ENCODE peak calls at places on chromosomes 7 and 10, in ten cellular contexts. One of them, this sample, is unnamed.

GRCh38 chr7:31758770-31759169 is 71.8 kb downstream of the PPP1R17 start:
- DNase-seq in Kasumi-1: no peak
- DNase-seq in EL: no peak
- DNase-seq in neural progenitor cell: no peak
- DNase-seq in activated naive CD4-positive, alpha-beta T cell treated with anti-CD3 and anti-CD28 coated beads for 36 hours: no peak
- DNase-seq in Caki2: no peak
- DNase-seq in AG09309: no peak
- DNase-seq in small intestine: no peak
- DNase-seq in GDM1: no peak
- DNase-seq in activated CD8-positive, alpha-beta memory T cell treated with anti-CD3 and anti-CD28 coated beads, Interleukin-2, amount 50 U/mL, for 48 hours: no peak
- DNase-seq in this sample: no peak

GRCh38 chr7:121832347-121832746 is 40.6 kb upstream of the PTPRZ1 start:
- DNase-seq in Kasumi-1: no peak
- DNase-seq in EL: no peak
- DNase-seq in neural progenitor cell: no peak
- DNase-seq in activated naive CD4-positive, alpha-beta T cell treated with anti-CD3 and anti-CD28 coated beads for 36 hours: no peak
- DNase-seq in Caki2: no peak
- DNase-seq in AG09309: no peak
- DNase-seq in small intestine: peak
- DNase-seq in GDM1: no peak
- DNase-seq in activated CD8-positive, alpha-beta memory T cell treated with anti-CD3 and anti-CD28 coated beads, Interleukin-2, amount 50 U/mL, for 48 hours: no peak
- DNase-seq in this sample: no peak

GRCh38 chr7:13742126-13742525 is 247.3 kb downstream of the ETV1 start:
- DNase-seq in Kasumi-1: no peak
- DNase-seq in EL: peak
- DNase-seq in neural progenitor cell: no peak
- DNase-seq in activated naive CD4-positive, alpha-beta T cell treated with anti-CD3 and anti-CD28 coated beads for 36 hours: no peak
- DNase-seq in Caki2: peak
- DNase-seq in AG09309: peak
- DNase-seq in small intestine: peak
- DNase-seq in GDM1: no peak
- DNase-seq in activated CD8-positive, alpha-beta memory T cell treated with anti-CD3 and anti-CD28 coated beads, Interleukin-2, amount 50 U/mL, for 48 hours: no peak
- DNase-seq in this sample: no peak

GRCh38 chr7:1720325-1720724 is 50.2 kb downstream of the ELFN1 start:
- DNase-seq in Kasumi-1: no peak
- DNase-seq in EL: no peak
- DNase-seq in neural progenitor cell: no peak
- DNase-seq in activated naive CD4-positive, alpha-beta T cell treated with anti-CD3 and anti-CD28 coated beads for 36 hours: no peak
- DNase-seq in Caki2: no peak
- DNase-seq in AG09309: no peak
- DNase-seq in small intestine: no peak
- DNase-seq in GDM1: no peak
- DNase-seq in activated CD8-positive, alpha-beta memory T cell treated with anti-CD3 and anti-CD28 coated beads, Interleukin-2, amount 50 U/mL, for 48 hours: no peak
- DNase-seq in this sample: no peak

GRCh38 chr7:6057316-6058128 is 26.3 kb downstream of the ANKRD61 start:
- DNase-seq in Kasumi-1: no peak
- DNase-seq in EL: no peak
- DNase-seq in neural progenitor cell: no peak
- DNase-seq in activated naive CD4-positive, alpha-beta T cell treated with anti-CD3 and anti-CD28 coated beads for 36 hours: no peak
- DNase-seq in Caki2: peak
- DNase-seq in AG09309: no peak
- DNase-seq in small intestine: peak
- DNase-seq in GDM1: no peak
- DNase-seq in activated CD8-positive, alpha-beta memory T cell treated with anti-CD3 and anti-CD28 coated beads, Interleukin-2, amount 50 U/mL, for 48 hours: no peak
- DNase-seq in this sample: no peak

GRCh38 chr7:16345979-16346958 is 75.1 kb downstream of the CRPPA start:
- DNase-seq in Kasumi-1: peak
- DNase-seq in EL: peak
- DNase-seq in neural progenitor cell: no peak
- DNase-seq in activated naive CD4-positive, alpha-beta T cell treated with anti-CD3 and anti-CD28 coated beads for 36 hours: no peak
- DNase-seq in Caki2: peak
- DNase-seq in AG09309: peak
- DNase-seq in small intestine: peak
- DNase-seq in GDM1: no peak
- DNase-seq in activated CD8-positive, alpha-beta memory T cell treated with anti-CD3 and anti-CD28 coated beads, Interleukin-2, amount 50 U/mL, for 48 hours: no peak
- DNase-seq in this sample: peak

GRCh38 chr7:142855401-142855743 is 496 bp downstream of the EPHB6 start:
- DNase-seq in Kasumi-1: peak
- DNase-seq in EL: no peak
- DNase-seq in neural progenitor cell: peak
- DNase-seq in activated naive CD4-positive, alpha-beta T cell treated with anti-CD3 and anti-CD28 coated beads for 36 hours: no peak
- DNase-seq in Caki2: no peak
- DNase-seq in AG09309: no peak
- DNase-seq in small intestine: no peak
- DNase-seq in GDM1: no peak
- DNase-seq in activated CD8-positive, alpha-beta memory T cell treated with anti-CD3 and anti-CD28 coated beads, Interleukin-2, amount 50 U/mL, for 48 hours: no peak
- DNase-seq in this sample: no peak

GRCh38 chr10:119575506-119575905 is 21.3 kb downstream of the TIAL1 start:
- DNase-seq in Kasumi-1: no peak
- DNase-seq in EL: peak
- DNase-seq in neural progenitor cell: no peak
- DNase-seq in activated naive CD4-positive, alpha-beta T cell treated with anti-CD3 and anti-CD28 coated beads for 36 hours: peak
- DNase-seq in Caki2: no peak
- DNase-seq in AG09309: no peak
- DNase-seq in small intestine: peak
- DNase-seq in GDM1: no peak
- DNase-seq in activated CD8-positive, alpha-beta memory T cell treated with anti-CD3 and anti-CD28 coated beads, Interleukin-2, amount 50 U/mL, for 48 hours: no peak
- DNase-seq in this sample: no peak

GRCh38 chr7:90401989-90402388 is 1.3 kb upstream of the CLDN12 start:
- DNase-seq in Kasumi-1: no peak
- DNase-seq in EL: no peak
- DNase-seq in neural progenitor cell: no peak
- DNase-seq in activated naive CD4-positive, alpha-beta T cell treated with anti-CD3 and anti-CD28 coated beads for 36 hours: no peak
- DNase-seq in Caki2: no peak
- DNase-seq in AG09309: no peak
- DNase-seq in small intestine: peak
- DNase-seq in GDM1: no peak
- DNase-seq in activated CD8-positive, alpha-beta memory T cell treated with anti-CD3 and anti-CD28 coated beads, Interleukin-2, amount 50 U/mL, for 48 hours: no peak
- DNase-seq in this sample: no peak

GRCh38 chr10:114987995-114988394 is 50.0 kb downstream of the TRUB1 start:
- DNase-seq in Kasumi-1: no peak
- DNase-seq in EL: peak
- DNase-seq in neural progenitor cell: no peak
- DNase-seq in activated naive CD4-positive, alpha-beta T cell treated with anti-CD3 and anti-CD28 coated beads for 36 hours: no peak
- DNase-seq in Caki2: peak
- DNase-seq in AG09309: peak
- DNase-seq in small intestine: no peak
- DNase-seq in GDM1: no peak
- DNase-seq in activated CD8-positive, alpha-beta memory T cell treated with anti-CD3 and anti-CD28 coated beads, Interleukin-2, amount 50 U/mL, for 48 hours: no peak
- DNase-seq in this sample: no peak

GRCh38 chr7:77473240-77474005 is 57.3 kb upstream of the GSAP start:
- DNase-seq in Kasumi-1: no peak
- DNase-seq in EL: no peak
- DNase-seq in neural progenitor cell: no peak
- DNase-seq in activated naive CD4-positive, alpha-beta T cell treated with anti-CD3 and anti-CD28 coated beads for 36 hours: no peak
- DNase-seq in Caki2: no peak
- DNase-seq in AG09309: no peak
- DNase-seq in small intestine: peak
- DNase-seq in GDM1: no peak
- DNase-seq in activated CD8-positive, alpha-beta memory T cell treated with anti-CD3 and anti-CD28 coated beads, Interleukin-2, amount 50 U/mL, for 48 hours: no peak
- DNase-seq in this sample: no peak

GRCh38 chr7:144853542-144853941 is 17.7 kb upstream of the TPK1 start:
- DNase-seq in Kasumi-1: no peak
- DNase-seq in EL: no peak
- DNase-seq in neural progenitor cell: no peak
- DNase-seq in activated naive CD4-positive, alpha-beta T cell treated with anti-CD3 and anti-CD28 coated beads for 36 hours: no peak
- DNase-seq in Caki2: no peak
- DNase-seq in AG09309: no peak
- DNase-seq in small intestine: no peak
- DNase-seq in GDM1: no peak
- DNase-seq in activated CD8-positive, alpha-beta memory T cell treated with anti-CD3 and anti-CD28 coated beads, Interleukin-2, amount 50 U/mL, for 48 hours: no peak
- DNase-seq in this sample: no peak

GRCh38 chr7:101924171-101924570 is 106.7 kb downstream of the CUX1 start:
- DNase-seq in Kasumi-1: peak
- DNase-seq in EL: peak
- DNase-seq in neural progenitor cell: no peak
- DNase-seq in activated naive CD4-positive, alpha-beta T cell treated with anti-CD3 and anti-CD28 coated beads for 36 hours: no peak
- DNase-seq in Caki2: no peak
- DNase-seq in AG09309: no peak
- DNase-seq in small intestine: no peak
- DNase-seq in GDM1: no peak
- DNase-seq in activated CD8-positive, alpha-beta memory T cell treated with anti-CD3 and anti-CD28 coated beads, Interleukin-2, amount 50 U/mL, for 48 hours: peak
- DNase-seq in this sample: no peak

This sample was measured in foreskin melanocyte.